ENCODE peak calls at places on chromosomes 6 and 20, in four cellular contexts. One of them, this sample, is unnamed.

GRCh38 chr6:22145823-22146379 is 150.9 kb downstream of the PRL start:
- DNase-seq in Caco-2: no peak
- DNase-seq in A549: no peak
- DNase-seq in gastrocnemius medialis: no peak
- DNase-seq in this sample: no peak

GRCh38 chr6:41191569-41191968 is 9.4 kb downstream of the TREML2 start:
- DNase-seq in Caco-2: no peak
- DNase-seq in A549: peak; percentile 8
- DNase-seq in gastrocnemius medialis: no peak
- DNase-seq in this sample: peak; percentile 32

GRCh38 chr20:9068232-9068781 is 580 bp upstream of the PLCB4 start:
- DNase-seq in Caco-2: peak; percentile 57
- DNase-seq in A549: peak; percentile 75
- DNase-seq in gastrocnemius medialis: no peak
- DNase-seq in this sample: peak; percentile 81

GRCh38 chr20:45419188-45420091 is 3.5 kb downstream of the PIGT start:
- DNase-seq in Caco-2: no peak
- DNase-seq in A549: peak; percentile 72
- DNase-seq in gastrocnemius medialis: peak; percentile 63
- DNase-seq in this sample: no peak

GRCh38 chr6:158939255-158940170 is 60.5 kb downstream of the RSPH3 start:
- DNase-seq in Caco-2: peak; percentile 39
- DNase-seq in A549: no peak
- DNase-seq in gastrocnemius medialis: no peak
- DNase-seq in this sample: no peak

GRCh38 chr6:83862776-83863471 is 3.4 kb downstream of the CYB5R4 start:
- DNase-seq in Caco-2: no peak
- DNase-seq in A549: no peak
- DNase-seq in gastrocnemius medialis: no peak
- DNase-seq in this sample: no peak

GRCh38 chr6:168884646-168885086 is 369.0 kb downstream of the THBS2 start:
- DNase-seq in Caco-2: peak; percentile 84
- DNase-seq in A549: peak; percentile 69
- DNase-seq in gastrocnemius medialis: peak; percentile 25
- DNase-seq in this sample: peak; percentile 86

GRCh38 chr20:22288957-22289356 is 295.4 kb downstream of the FOXA2 start:
- DNase-seq in Caco-2: no peak
- DNase-seq in A549: no peak
- DNase-seq in gastrocnemius medialis: no peak
- DNase-seq in this sample: no peak

GRCh38 chr6:146974346-146974745 is 229.9 kb upstream of the STXBP5 start:
- DNase-seq in Caco-2: no peak
- DNase-seq in A549: no peak
- DNase-seq in gastrocnemius medialis: no peak
- DNase-seq in this sample: no peak

GRCh38 chr20:36666181-36666740 is 20.3 kb upstream of the SLA2 start:
- DNase-seq in Caco-2: peak; percentile 56
- DNase-seq in A549: no peak
- DNase-seq in gastrocnemius medialis: no peak
- DNase-seq in this sample: no peak

GRCh38 chr20:36672991-36673390 is 27.0 kb upstream of the SLA2 start:
- DNase-seq in Caco-2: no peak
- DNase-seq in A549: no peak
- DNase-seq in gastrocnemius medialis: no peak
- DNase-seq in this sample: no peak

GRCh38 chr20:36670665-36671357 is 24.8 kb upstream of the SLA2 start:
- DNase-seq in Caco-2: peak; percentile 47
- DNase-seq in A549: no peak
- DNase-seq in gastrocnemius medialis: no peak
- DNase-seq in this sample: no peak
- TF ChIP-seq CTCF in Caco-2: no peak
- TF ChIP-seq CTCF in A549: no peak
- TF ChIP-seq CTCF in gastrocnemius medialis: no peak
- TF ChIP-seq CTCF in this sample: no peak

GRCh38 chr6:112130878-112131277 is 43.5 kb downstream of the FAM229B start:
- DNase-seq in Caco-2: no peak
- DNase-seq in A549: no peak
- DNase-seq in gastrocnemius medialis: no peak
- DNase-seq in this sample: no peak

GRCh38 chr6:112122758-112123157 is 35.4 kb downstream of the FAM229B start:
- DNase-seq in Caco-2: no peak
- DNase-seq in A549: no peak
- DNase-seq in gastrocnemius medialis: no peak
- DNase-seq in this sample: no peak

DNA sequence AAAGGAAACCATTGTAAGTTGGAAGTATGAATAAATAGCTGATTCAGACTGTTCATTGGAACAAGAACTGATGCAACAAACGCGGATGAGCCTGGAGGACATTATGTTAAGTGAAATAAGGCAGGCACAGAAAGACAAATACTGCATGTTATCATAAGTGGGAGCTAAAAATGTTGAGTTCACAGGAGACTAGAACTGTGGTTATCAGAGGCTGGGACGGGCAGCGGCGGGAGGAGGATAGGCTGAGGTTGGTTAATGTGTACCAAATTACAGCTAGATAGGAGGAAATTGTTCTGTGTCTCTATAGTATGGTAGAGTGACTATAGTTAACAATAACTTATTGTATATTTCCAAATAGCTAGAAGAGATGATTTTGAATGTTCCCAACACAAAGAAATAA is 40.8 kb downstream of the FAM229B start:
- DNase-seq in Caco-2: no peak
- DNase-seq in A549: no peak
- DNase-seq in gastrocnemius medialis: no peak
- DNase-seq in this sample: no peak
- TF ChIP-seq CTCF in Caco-2: no peak
- TF ChIP-seq CTCF in A549: no peak
- TF ChIP-seq CTCF in gastrocnemius medialis: no peak
- TF ChIP-seq CTCF in this sample: no peak

GRCh38 chr20:40938020-40938419 is 90.6 kb upstream of the TOP1 start:
- DNase-seq in Caco-2: peak; percentile 46
- DNase-seq in A549: no peak
- DNase-seq in gastrocnemius medialis: no peak
- DNase-seq in this sample: no peak
- TF ChIP-seq CTCF in Caco-2: peak; percentile 44
- TF ChIP-seq CTCF in A549: no peak
- TF ChIP-seq CTCF in gastrocnemius medialis: no peak
- TF ChIP-seq CTCF in this sample: no peak

DNA sequence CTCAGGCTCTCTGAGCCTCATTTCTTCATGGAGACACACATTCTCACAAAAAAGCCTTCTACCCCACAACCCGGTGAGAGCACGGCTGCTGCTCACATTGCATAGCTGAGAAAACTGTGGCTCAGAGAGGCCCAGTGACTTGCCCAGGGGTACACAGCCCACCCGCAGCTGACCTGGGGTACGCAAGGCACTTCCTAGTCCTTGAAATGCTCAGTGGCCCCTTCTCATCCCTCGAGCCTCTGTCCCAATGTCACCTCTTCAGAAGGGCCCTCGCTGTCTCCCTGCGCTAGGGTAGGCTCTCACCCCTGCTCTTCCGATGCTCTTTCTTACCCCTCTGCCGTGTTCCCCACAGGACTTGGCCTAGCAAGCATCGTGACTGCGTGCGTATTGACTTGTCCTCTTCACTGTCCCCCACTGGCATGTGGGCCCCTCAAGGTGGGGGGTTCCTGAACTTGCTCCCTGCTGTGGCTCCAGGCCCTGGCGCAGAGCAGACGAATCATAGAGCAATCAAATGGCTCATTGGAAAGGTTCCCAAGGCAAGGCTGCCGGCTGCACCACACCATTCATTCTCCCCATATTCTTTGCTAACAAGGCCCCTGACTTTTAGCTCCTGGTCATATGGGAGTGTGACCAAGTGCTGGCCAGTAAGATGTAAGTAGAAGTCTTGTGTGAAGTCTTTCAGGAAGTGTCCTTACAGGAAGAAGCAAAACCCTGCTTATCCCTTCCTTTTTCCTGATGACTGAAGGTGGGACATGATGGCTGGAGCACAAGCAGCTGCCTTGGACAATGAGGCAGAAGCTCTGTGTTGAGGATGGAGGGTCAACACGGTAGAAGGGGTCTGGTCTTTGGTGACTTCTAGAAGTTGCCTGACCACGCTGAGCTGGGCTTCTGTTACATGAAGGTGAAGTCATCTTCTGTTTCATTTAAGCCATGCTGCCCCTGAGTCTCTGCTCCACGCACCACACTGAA is 22.7 kb downstream of the PCK1 start:
- DNase-seq in Caco-2: no peak
- DNase-seq in A549: no peak
- DNase-seq in gastrocnemius medialis: no peak
- DNase-seq in this sample: no peak
- TF ChIP-seq CTCF in Caco-2: no peak
- TF ChIP-seq CTCF in A549: no peak
- TF ChIP-seq CTCF in gastrocnemius medialis: no peak
- TF ChIP-seq CTCF in this sample: no peak

DNA sequence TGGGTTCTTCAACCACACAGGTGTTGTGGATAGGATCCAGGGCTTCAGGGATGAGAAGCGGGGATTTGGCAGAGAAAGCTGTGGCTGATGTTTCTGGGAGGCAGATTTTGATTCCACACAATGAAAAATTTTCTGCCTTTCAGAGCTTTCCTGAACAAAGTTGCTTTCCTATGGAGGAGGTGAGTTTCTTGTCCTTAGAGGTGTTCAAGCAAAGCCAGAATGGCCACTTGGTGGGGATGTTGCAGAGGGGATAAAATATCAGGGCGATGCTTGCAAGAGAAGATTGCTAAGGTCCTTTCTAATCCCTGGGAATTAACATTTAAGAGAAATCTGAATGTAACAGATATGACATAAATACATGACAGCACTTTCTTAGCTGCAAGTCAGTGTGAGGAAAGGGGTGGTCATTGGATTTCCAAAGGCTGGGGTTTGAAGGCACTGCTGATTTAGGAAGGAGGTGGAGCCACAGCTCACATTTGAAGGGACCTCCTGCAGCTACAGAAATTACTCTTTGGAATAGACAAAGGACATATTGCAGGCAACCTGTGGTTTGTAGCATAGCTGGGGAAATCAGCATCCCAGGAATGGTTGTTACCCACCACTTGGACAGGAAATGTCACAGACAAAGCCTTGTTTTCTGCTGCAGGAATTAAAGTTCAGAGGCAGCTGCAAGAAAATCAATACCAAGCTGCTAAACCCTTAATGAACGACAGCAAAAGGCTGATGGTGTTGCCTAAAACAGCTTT is 271.1 kb upstream of the CHD6 start:
- DNase-seq in Caco-2: peak; percentile 49
- DNase-seq in A549: no peak
- DNase-seq in gastrocnemius medialis: no peak
- DNase-seq in this sample: no peak
- TF ChIP-seq CTCF in Caco-2: no peak
- TF ChIP-seq CTCF in A549: peak; percentile 11
- TF ChIP-seq CTCF in gastrocnemius medialis: no peak
- TF ChIP-seq CTCF in this sample: no peak

DNA sequence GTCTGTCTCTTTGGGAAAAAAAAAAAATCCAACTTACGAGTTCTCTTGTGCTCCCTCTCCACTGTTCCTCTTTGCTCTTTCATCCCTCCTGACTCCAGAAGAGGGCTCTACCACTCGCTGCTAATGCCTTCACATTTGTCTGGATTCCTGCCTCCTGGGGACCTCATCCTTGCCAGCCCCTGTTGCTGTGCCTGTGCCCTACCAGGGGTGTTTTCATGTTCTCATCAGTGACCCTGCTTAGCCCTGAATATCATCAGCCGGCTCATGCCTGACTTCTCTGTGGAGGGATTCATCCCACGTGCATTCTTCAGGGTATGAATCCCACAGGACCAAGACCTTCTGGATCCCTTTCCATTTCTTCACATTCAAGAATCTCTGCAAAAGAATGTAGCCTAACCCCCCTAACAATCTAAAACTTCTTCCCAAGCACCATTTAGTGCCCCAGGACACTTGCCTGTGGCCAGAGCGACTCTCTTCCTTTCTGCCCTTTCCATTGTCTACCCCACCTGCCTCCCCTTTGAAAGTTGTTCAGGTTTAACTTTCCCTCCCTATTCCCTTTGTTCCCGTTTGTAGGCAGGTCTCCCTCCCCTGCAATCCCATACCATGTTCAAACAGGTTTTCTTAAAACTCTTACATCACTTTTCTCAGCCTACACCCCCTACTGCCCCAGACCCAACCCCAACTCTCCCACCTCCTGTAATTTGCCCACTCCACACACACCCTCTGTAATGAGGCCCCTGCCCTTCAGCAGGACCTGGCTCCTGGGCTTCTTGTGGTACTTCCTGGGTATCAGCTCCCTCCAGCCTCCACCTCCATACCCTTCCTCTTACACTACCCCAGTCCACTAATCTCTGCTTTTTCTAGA is 50.2 kb downstream of the RREB1 start:
- DNase-seq in Caco-2: no peak
- DNase-seq in A549: no peak
- DNase-seq in gastrocnemius medialis: no peak
- DNase-seq in this sample: no peak
- TF ChIP-seq CTCF in Caco-2: no peak
- TF ChIP-seq CTCF in A549: no peak
- TF ChIP-seq CTCF in gastrocnemius medialis: no peak
- TF ChIP-seq CTCF in this sample: no peak

DNA sequence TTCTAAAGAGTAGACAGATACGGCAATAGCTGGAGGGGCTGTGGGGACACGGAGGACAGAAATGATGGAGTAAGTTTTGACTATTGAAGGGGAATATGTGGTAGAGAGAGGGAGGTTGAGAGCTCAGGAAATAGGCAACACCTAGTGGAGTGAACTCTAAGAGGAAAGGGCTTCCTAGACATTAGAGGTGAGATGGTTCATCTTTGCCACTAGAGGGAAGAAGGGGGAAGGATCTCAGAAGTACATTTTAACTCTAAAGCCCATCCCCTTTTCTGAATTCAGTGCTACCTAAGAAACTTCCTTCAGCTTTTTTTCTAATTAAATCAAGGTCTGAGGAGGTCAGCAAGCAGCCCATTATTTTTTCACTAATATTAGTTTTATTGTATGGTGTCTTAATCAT is 689.4 kb upstream of the MAP3K7 start:
- DNase-seq in Caco-2: peak; percentile 8
- DNase-seq in A549: no peak
- DNase-seq in gastrocnemius medialis: no peak
- DNase-seq in this sample: no peak
- TF ChIP-seq CTCF in Caco-2: peak; percentile 58
- TF ChIP-seq CTCF in A549: no peak
- TF ChIP-seq CTCF in gastrocnemius medialis: no peak
- TF ChIP-seq CTCF in this sample: peak; percentile 37

GRCh38 chr6:30234361-30234760 is 21.2 kb upstream of the TRIM26 start:
- DNase-seq in Caco-2: no peak
- DNase-seq in A549: no peak
- DNase-seq in gastrocnemius medialis: no peak
- DNase-seq in this sample: no peak

DNA sequence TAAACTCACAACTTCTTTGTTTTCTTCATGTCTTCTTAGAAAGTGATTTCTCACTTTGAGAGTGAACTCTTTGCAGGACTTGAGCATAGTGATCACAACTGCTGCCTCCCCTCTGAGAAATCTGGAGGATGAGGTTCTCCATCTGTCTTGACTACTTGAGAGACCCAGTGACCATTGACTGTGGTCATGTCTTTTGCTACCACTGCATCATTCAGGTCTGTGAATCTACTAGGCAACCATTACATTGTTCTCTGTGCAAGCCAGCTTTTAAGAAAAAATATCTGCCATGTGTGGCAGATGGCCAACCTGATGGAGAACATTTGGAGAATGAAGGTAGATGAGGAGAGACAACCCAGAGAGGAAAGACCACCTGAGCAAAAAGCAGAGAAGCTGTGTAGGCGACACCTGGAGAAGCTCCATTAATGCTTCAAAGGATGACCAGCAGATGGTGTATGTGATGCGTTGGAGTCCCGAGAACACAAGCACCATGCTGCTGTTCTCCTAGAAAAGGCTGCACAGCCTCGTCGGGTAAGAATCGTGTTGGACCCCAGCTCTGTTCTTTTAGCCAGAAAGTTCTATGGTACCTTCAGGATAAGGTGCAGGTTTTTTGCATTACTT is 25.1 kb upstream of the TRIM26 start:
- DNase-seq in Caco-2: peak; percentile 51
- DNase-seq in A549: peak; percentile 31
- DNase-seq in gastrocnemius medialis: no peak
- DNase-seq in this sample: no peak
- TF ChIP-seq CTCF in Caco-2: peak; percentile 67
- TF ChIP-seq CTCF in A549: peak; percentile 52
- TF ChIP-seq CTCF in gastrocnemius medialis: no peak
- TF ChIP-seq CTCF in this sample: no peak

This sample was measured in glutamatergic neuron.